ENCODE peak calls at places on chromosomes 1 and 21, in six cellular contexts. H, Y, V, E, B and F are unnamed samples.

GRCh38 chr1:49728377-49728776 is 295.4 kb downstream of the AGBL4 start:
- DNase-seq in E (no peak), Y (no peak), B (no peak), V (peak; percentile 35), H (no peak), F (peak; percentile 2)

GRCh38 chr1:39214021-39214713 is 9.7 kb downstream of the MACF1 start:
- DNase-seq in V (peak; percentile 54), E (no peak), B (no peak), Y (no peak), H (no peak), F (peak; percentile 63)

GRCh38 chr1:67683306-67683705 is 1.7 kb upstream of the GADD45A start:
- DNase-seq in V (peak; percentile 83), E (peak; percentile 75), H (peak; percentile 84), B (no peak), Y (no peak), F (peak; percentile 85)

GRCh38 chr1:53727461-53727860 is 11.5 kb downstream of the GLIS1 start:
- DNase-seq in B (no peak), V (no peak), E (no peak), Y (no peak), H (no peak), F (no peak)

GRCh38 chr21:38323721-38324591 is 67.2 kb downstream of the KCNJ15 start:
- DNase-seq in Y (peak; percentile 43), V (peak; percentile 97), E (peak; percentile 70), H (peak; percentile 97), B (no peak), F (peak; percentile 97)

GRCh38 chr1:245542365-245542764 is 387.6 kb downstream of the KIF26B start:
- DNase-seq in V (no peak), B (no peak), H (no peak), Y (no peak), E (no peak), F (no peak)

GRCh38 chr1:6384962-6385672 is 8.4 kb downstream of the ACOT7 start:
- DNase-seq in B (no peak), V (peak; percentile 37), Y (no peak), E (peak; percentile 49), H (no peak), F (no peak)

GRCh38 chr1:180182721-180183311 is 28.1 kb downstream of the QSOX1 start:
- DNase-seq in V (no peak), H (no peak), E (no peak), Y (no peak), B (no peak), F (no peak)

GRCh38 chr1:27179373-27179772 is 24.4 kb upstream of the SLC9A1 start:
- DNase-seq in V (peak; percentile 26), Y (no peak), B (no peak), H (peak; percentile 30), E (peak; percentile 39), F (no peak)

GRCh38 chr1:40053138-40053887 is 12.8 kb downstream of the CAP1 start:
- DNase-seq in E (no peak), H (no peak), B (no peak), Y (no peak), V (peak; percentile 60), F (no peak)

GRCh38 chr1:155127672-155128468 is at the start of gene EFNA1:
- DNase-seq in E (peak; percentile 5), B (peak; percentile 52), V (peak; percentile 73), H (peak; percentile 65), Y (peak; percentile 56), F (peak; percentile 6)

GRCh38 chr1:169059391-169059790 is 47.1 kb upstream of the ATP1B1 start:
- DNase-seq in E (no peak), B (no peak), H (no peak), V (no peak), Y (no peak), F (no peak)

GRCh38 chr1:70864302-70864701 is 183.3 kb downstream of the PTGER3 start:
- DNase-seq in B (no peak), H (peak; percentile 76), E (no peak), Y (no peak), V (no peak), F (no peak)

GRCh38 chr1:84367219-84367618 is 31.1 kb upstream of the DNASE2B start:
- DNase-seq in B (no peak), V (no peak), H (no peak), E (no peak), Y (no peak), F (no peak)

GRCh38 chr1:26285366-26286063 is 5.6 kb downstream of the SH3BGRL3 start:
- DNase-seq in Y (peak; percentile 89), H (peak; percentile 32), V (no peak), E (no peak), B (peak; percentile 53), F (no peak)

GRCh38 chr1:10338047-10338446 is 60.8 kb upstream of the PGD start:
- DNase-seq in H (peak; percentile 65), Y (peak; percentile 61), E (peak; percentile 52), B (peak; percentile 51), V (no peak), F (peak; percentile 22)

GRCh38 chr21:16713331-16714114 is 799.3 kb upstream of the CXADR start:
- DNase-seq in E (peak; percentile 25), Y (no peak), B (no peak), H (peak; percentile 73), V (no peak), F (peak; percentile 7)
- H2AFZ ChIP-seq in E (no peak overlapping the region), Y (no peak overlapping the region), B (no peak overlapping the region), H (peak overlapping the region; percentile 18), V (no peak overlapping the region), F (no peak overlapping the region)

GRCh38 chr1:22637952-22638445 is 1.6 kb downstream of the C1QA start:
- DNase-seq in Y (no peak), V (no peak), H (no peak), B (no peak), E (no peak), F (no peak)
- H3K27me3 ChIP-seq in Y (no peaks in the 10 kb centered on the region), V (no peaks in the 10 kb centered on the region), H (peaks cover 26% of the 10 kb centered on the region), B (no peaks in the 10 kb centered on the region), E (peaks cover 7% of the 10 kb centered on the region), F (peaks cover 26% of the 10 kb centered on the region)

GRCh38 chr1:2027961-2028583 is 8.9 kb downstream of the GABRD start:
- DNase-seq in Y (no peak), B (no peak), H (no peak), V (no peak), E (no peak), F (no peak)

GRCh38 chr1:2030076-2030870 is 11.1 kb downstream of the GABRD start:
- DNase-seq in V (no peak), B (no peak), H (no peak), Y (no peak), E (no peak), F (no peak)

GRCh38 chr1:2031546-2032540 is 12.7 kb downstream of the GABRD start:
- DNase-seq in H (no peak), E (no peak), B (no peak), Y (no peak), V (no peak), F (no peak)

GRCh38 chr1:2028870-2029560 is 9.9 kb downstream of the GABRD start:
- DNase-seq in V (no peak), H (no peak), B (no peak), E (no peak), Y (no peak), F (no peak)

DNA sequence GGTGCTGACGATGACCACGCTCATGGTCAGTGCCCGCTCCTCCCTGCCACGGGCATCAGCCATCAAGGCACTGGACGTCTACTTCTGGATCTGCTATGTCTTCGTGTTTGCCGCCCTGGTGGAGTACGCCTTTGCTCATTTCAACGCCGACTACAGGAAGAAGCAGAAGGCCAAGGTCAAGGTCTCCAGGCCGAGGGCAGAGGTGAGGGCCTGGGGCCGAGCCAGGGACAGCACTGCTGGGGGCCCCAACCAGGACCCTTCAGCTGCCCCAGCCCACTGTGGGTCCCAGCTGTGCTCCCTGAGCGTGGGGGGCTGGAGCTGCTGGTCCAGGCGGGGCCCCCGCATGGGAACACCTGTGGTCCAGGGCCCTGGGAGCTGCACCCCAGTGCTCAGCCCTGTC is 10.4 kb downstream of the GABRD start:
- DNase-seq in B (no peak), E (no peak), Y (no peak), V (no peak), H (no peak), F (no peak)
- H2AFZ ChIP-seq in B (no peak overlapping the region), E (no peak overlapping the region), Y (no peak overlapping the region), V (no peak overlapping the region), H (no peak overlapping the region), F (no peak overlapping the region)

GRCh38 chr1:37317870-37318431 is 156.4 kb upstream of the ZC3H12A start:
- DNase-seq in E (no peak), V (no peak), H (no peak), B (no peak), Y (peak; percentile 50), F (no peak)
- H3K27me3 ChIP-seq in E (peaks cover 16% of the 10 kb centered on the region), V (peaks cover 3% of the 10 kb centered on the region), H (peaks cover 27% of the 10 kb centered on the region), B (peaks cover 14% of the 10 kb centered on the region), Y (no peaks in the 10 kb centered on the region), F (peaks cover 14% of the 10 kb centered on the region)

GRCh38 chr1:41486892-41487728 is 2.6 kb upstream of the EDN2 start:
- DNase-seq in B (no peak), Y (peak; percentile 59), H (no peak), E (peak; percentile 52), V (no peak), F (peak; percentile 63)
- H2AFZ ChIP-seq in B (no peak overlapping the region), Y (no peak overlapping the region), H (no peak overlapping the region), E (no peak overlapping the region), V (no peak overlapping the region), F (peak overlapping the region; percentile 0)

DNA sequence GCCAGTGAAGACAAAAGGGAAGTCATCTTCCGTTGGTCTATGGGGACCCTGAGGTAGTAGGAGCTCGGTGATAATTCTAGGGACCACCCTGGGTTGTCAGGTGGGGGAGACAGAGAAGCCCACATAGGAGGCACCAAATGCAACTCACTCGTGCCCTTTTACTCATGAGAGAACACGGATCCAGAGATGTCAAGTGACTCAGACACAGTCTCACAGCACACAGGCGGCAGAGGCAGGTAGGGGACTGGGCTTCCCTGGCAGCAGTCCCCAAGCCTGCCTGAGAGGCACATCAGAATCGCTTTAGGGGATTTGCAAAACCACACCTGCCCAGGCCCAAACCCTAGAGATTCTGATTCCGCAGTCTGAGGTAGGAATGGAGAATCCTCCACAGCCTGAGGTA is 31.3 kb upstream of the RUNX3 start:
- DNase-seq in Y (no peak), B (no peak), H (no peak), E (no peak), V (no peak), F (no peak)
- H3K27me3 ChIP-seq in Y (no peaks in the 10 kb centered on the region), B (no peaks in the 10 kb centered on the region), H (no peaks in the 10 kb centered on the region), E (no peaks in the 10 kb centered on the region), V (no peaks in the 10 kb centered on the region), F (peaks cover 3% of the 10 kb centered on the region)